ENCODE peak calls at places on chromosomes 7 and 10, in seven cellular contexts. R is A549, C is HCT116, I is K562, D is GM12878, T is HepG2, J is H1. L is an unnamed sample. For H3K9me3, the result is how much of the 10 kb centered on the place peaks cover.

GRCh38 chr10:454860-455259 is 234.6 kb downstream of the DIP2C start:
- DNase-seq in T (no peak), C (peak), D (no peak), I (no peak), J (no peak), R (peak), L (peak)

GRCh38 chr10:99234067-99234738 is 1.4 kb downstream of the HPSE2 start:
- DNase-seq in I (peak), R (peak), C (no peak), J (peak), T (no peak), D (peak), L (peak)

GRCh38 chr7:13981070-13981469 is 8.4 kb downstream of the ETV1 start:
- DNase-seq in R (peak), T (no peak), I (peak), J (no peak), D (no peak), C (peak), L (peak)

GRCh38 chr10:52464725-52465124 is 150.6 kb downstream of the DKK1 start:
- DNase-seq in R (no peak), C (no peak), I (no peak), D (no peak), J (no peak), T (no peak), L (no peak)

GRCh38 chr7:128108129-128108528 is 76.9 kb upstream of the LRRC4 start:
- DNase-seq in I (no peak), R (no peak), T (no peak), D (no peak), C (no peak), J (no peak), L (no peak)

GRCh38 chr10:12703141-12703540 is 298.4 kb downstream of the CCDC3 start:
- DNase-seq in C (no peak), J (no peak), D (no peak), I (no peak), R (no peak), T (no peak), L (no peak)

GRCh38 chr10:58017719-58018367 is 249.9 kb downstream of the IPMK start:
- DNase-seq in R (peak), T (no peak), I (peak), D (no peak), J (no peak), C (no peak), L (peak)

GRCh38 chr7:148380581-148381419 is 209.8 kb upstream of the C7orf33 start:
- DNase-seq in R (no peak), T (peak), C (no peak), I (no peak), J (peak), D (no peak), L (no peak)

GRCh38 chr10:97540669-97541500 is 31.7 kb upstream of the ANKRD2 start:
- DNase-seq in C (no peak), R (no peak), J (no peak), T (no peak), D (no peak), I (peak), L (no peak)

GRCh38 chr7:130942211-130942964 is 208.4 kb upstream of the KLF14 start:
- DNase-seq in I (peak), J (no peak), D (no peak), C (no peak), T (peak), R (peak), L (peak)

GRCh38 chr7:26724795-26725194 is 139.6 kb downstream of the SKAP2 start:
- DNase-seq in T (no peak), J (no peak), D (no peak), I (no peak), C (no peak), R (no peak), L (peak)

GRCh38 chr7:44978511-44979366 is at the start of gene MYO1G:
- DNase-seq in J (peak), C (no peak), D (peak), R (no peak), I (no peak), T (no peak), L (no peak)

GRCh38 chr7:75579899-75580298 is 87.8 kb downstream of the SPDYE5 start:
- DNase-seq in R (no peak), C (no peak), D (no peak), J (no peak), I (no peak), T (no peak), L (no peak)

GRCh38 chr7:32298403-32299132 is 191.6 kb downstream of the LSM5 start:
- DNase-seq in I (peak), R (no peak), T (no peak), D (no peak), C (no peak), J (peak), L (no peak)

GRCh38 chr10:21336476-21337170 is 188.9 kb downstream of the SKIDA1 start:
- DNase-seq in R (peak), C (peak), J (peak), T (peak), I (peak), D (no peak), L (peak)

GRCh38 chr10:86900955-86901354 is 56.5 kb downstream of the MMRN2 start:
- DNase-seq in D (no peak), C (no peak), I (no peak), R (no peak), J (no peak), T (no peak), L (peak)

GRCh38 chr7:99106411-99106810 is 37.5 kb downstream of the SMURF1 start:
- DNase-seq in J (no peak), D (no peak), T (peak), R (no peak), I (no peak), C (no peak), L (no peak)

GRCh38 chr10:62380002-62380401 is 5.8 kb downstream of the ZNF365 start:
- DNase-seq in C (peak), I (no peak), T (peak), J (no peak), R (peak), D (no peak), L (peak)

GRCh38 chr7:30450123-30450982 is 28.2 kb downstream of the NOD1 start:
- DNase-seq in D (no peak), J (no peak), I (no peak), C (no peak), R (no peak), T (no peak), L (no peak)

GRCh38 chr7:136405931-136406777 is 429.0 kb upstream of the MTPN start:
- DNase-seq in I (peak), J (no peak), R (peak), D (no peak), T (peak), C (peak), L (peak)

GRCh38 chr10:19466709-19467108 is 349.5 kb upstream of the PLXDC2 start:
- DNase-seq in T (no peak), J (no peak), I (no peak), R (no peak), C (no peak), D (no peak), L (no peak)

GRCh38 chr10:71131096-71131495 is 81.3 kb upstream of the UNC5B start:
- DNase-seq in C (no peak), R (no peak), D (no peak), T (no peak), J (no peak), I (no peak), L (no peak)

GRCh38 chr7:11706666-11707605 is 125.1 kb downstream of the THSD7A start:
- DNase-seq in C (no peak), J (no peak), I (no peak), R (peak), D (no peak), T (no peak), L (no peak)

GRCh38 chr7:24361001-24361400 is 77.0 kb downstream of the NPY start:
- DNase-seq in D (no peak), I (no peak), J (no peak), T (no peak), R (no peak), C (no peak), L (no peak)

GRCh38 chr7:24354456-24354855 is 70.5 kb downstream of the NPY start:
- DNase-seq in T (no peak), D (no peak), R (no peak), J (no peak), C (no peak), I (no peak), L (no peak)

GRCh38 chr7:24356758-24357386 is 72.9 kb downstream of the NPY start:
- DNase-seq in I (no peak), R (no peak), D (no peak), T (no peak), J (no peak), C (no peak), L (no peak)
- TF ChIP-seq CEBPB in I (no peak), R (no peak), D (no peak), T (no peak), J (no peak), C (no peak), L (no peak)

GRCh38 chr7:64996305-64996704 is 5.5 kb upstream of the ZNF117 start:
- DNase-seq in T (no peak), D (no peak), C (no peak), R (no peak), I (no peak), J (no peak), L (no peak)
- H3K9me3 ChIP-seq in T (under half), D (under half), C (under half), R (half or more), I (half or more), J (half or more), L (half or more)

DNA sequence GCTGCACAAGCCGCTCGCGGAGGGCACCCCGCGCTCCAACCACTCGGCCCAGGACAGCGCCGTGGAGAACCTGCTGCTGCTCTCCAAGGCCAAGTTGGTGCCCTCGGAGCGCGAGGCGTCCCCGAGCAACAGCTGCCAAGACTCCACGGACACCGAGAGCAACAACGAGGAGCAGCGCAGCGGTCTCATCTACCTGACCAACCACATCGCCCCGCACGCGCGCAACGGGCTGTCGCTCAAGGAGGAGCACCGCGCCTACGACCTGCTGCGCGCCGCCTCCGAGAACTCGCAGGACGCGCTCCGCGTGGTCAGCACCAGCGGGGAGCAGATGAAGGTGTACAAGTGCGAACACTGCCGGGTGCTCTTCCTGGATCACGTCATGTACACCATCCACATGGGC is 50.0 kb downstream of the FIGNL1 start:
- DNase-seq in C (no peak), D (no peak), R (no peak), J (no peak), I (no peak), T (no peak), L (no peak)
- TF ChIP-seq CEBPB in C (no peak), D (no peak), R (no peak), J (no peak), I (no peak), T (no peak), L (no peak)

GRCh38 chr7:46963719-46964118 is 618.2 kb downstream of the TNS3 start:
- DNase-seq in R (no peak), J (no peak), C (no peak), D (no peak), T (no peak), I (no peak), L (no peak)
- H3K9me3 ChIP-seq in R (under half), J (under half), C (under half), D (under half), T (under half), I (under half), L (under half)

GRCh38 chr10:129956902-129957673 is 7.0 kb downstream of the EBF3 start:
- DNase-seq in T (no peak), J (no peak), D (no peak), R (no peak), I (no peak), C (no peak), L (no peak)
- TF ChIP-seq CEBPB in T (no peak), J (no peak), D (no peak), R (no peak), I (no peak), C (no peak), L (no peak)

DNA sequence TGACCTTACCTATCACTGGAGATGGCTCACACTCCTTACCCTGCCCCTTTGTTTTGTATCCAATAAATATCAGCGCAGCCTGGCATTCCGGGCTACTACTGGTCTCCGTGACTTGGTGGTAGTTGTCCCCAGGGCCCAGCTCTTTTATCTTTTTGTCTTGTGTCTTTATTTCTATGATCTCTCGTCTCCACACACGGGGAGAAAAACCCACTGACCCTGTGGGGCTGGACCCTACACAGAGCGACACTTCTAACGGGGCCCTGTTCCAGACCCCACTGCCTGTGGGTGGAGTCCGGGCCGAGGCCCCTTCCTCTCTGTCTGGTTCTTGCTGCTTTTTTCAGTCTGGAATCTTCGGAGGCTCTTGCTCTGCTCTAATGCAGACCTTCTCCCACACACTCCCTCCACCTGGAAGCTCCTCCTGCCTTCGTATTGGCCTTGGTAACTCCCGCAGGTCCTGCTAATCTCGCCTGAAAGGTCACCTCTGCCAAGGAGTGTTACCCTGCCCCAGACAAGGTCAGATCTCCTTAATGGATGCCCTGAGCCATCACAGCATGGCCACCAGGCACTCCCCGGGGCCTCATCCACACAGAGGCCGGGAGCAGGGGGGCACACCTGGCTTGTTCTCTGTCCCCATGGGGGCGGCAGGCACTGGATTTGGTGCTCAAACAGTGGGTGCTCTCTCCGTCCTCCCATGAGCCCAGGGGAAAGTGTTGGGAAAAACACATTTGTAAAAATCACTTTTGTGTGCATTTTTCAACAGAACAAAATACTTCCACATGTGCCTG is 531.7 kb downstream of the PTPRN2 start:
- DNase-seq in R (no peak), T (no peak), J (no peak), C (no peak), D (no peak), I (no peak), L (no peak)
- H3K9me3 ChIP-seq in R (under half), T (under half), J (under half), C (under half), D (under half), I (under half), L (under half)

DNA sequence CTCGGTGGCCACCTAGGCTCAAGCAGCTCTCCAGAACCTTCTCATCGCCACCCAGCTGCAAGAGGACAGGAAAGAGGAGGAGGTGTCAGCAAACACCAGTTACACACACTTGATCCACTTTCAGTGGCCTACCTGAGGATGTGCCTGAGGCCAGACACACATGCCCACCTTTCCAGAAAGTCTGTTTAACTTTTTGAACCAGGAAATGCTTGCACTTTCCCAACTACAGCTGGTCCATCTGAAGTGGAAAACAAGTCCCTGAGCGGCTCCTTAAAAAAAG is 15.7 kb upstream of the CYREN start:
- DNase-seq in C (no peak), R (no peak), T (no peak), I (no peak), J (no peak), D (no peak), L (no peak)
- TF ChIP-seq CEBPB in C (no peak), R (no peak), T (no peak), I (no peak), J (no peak), D (no peak), L (no peak)

DNA sequence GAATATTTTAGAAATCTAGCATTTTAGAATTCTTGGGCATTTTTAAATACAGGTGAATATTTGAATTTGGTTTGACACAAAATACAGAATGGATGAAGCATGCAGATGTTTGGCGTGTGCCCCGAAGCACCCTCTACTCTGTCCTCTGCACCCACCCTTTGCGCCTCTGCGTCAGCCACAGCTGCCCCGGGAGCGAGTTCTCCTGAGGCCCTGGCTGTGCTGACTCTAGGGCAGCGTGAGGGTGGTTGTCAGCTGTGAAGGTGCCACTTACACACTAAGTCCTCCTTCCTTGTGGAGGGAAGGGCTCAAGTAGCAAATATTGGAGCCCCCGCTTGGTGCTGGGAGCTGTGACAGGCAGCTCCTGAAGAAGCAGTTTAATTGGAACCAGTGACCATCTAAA is 48.4 kb downstream of the DAGLB start:
- DNase-seq in R (no peak), I (no peak), J (no peak), C (no peak), D (no peak), T (no peak), L (no peak)
- H3K9me3 ChIP-seq in R (under half), I (under half), J (under half), C (under half), D (under half), T (under half), L (under half)

L was measured in IMR-90.